ENCODE peak calls at places on chromosomes 12 and 14, in nine cellular contexts. M, G, U, O, Q, W, L, I and K are unnamed samples.

GRCh38 chr12:92003701-92004100 is 141.9 kb downstream of the BTG1 start:
- DNase-seq in M (no peak), G (no peak), U (no peak), O (no peak), Q (no peak), W (no peak), L (no peak), I (no peak), K (no peak)

GRCh38 chr14:59358105-59358504 is 107.1 kb downstream of the GPR135 start:
- DNase-seq in M (peak; percentile 98), G (peak; percentile 65), U (no peak), O (no peak), Q (no peak), W (no peak), L (no peak), I (peak; percentile 78), K (no peak)

GRCh38 chr12:120905856-120906384 is 1.8 kb upstream of the SPPL3 start:
- DNase-seq in M (no peak), G (no peak), U (no peak), O (no peak), Q (no peak), W (no peak), L (no peak), I (no peak), K (no peak)

GRCh38 chr14:95044463-95045254 is 112.7 kb downstream of the DICER1 start:
- DNase-seq in M (no peak), G (no peak), U (peak; percentile 10), O (no peak), Q (no peak), W (no peak), L (no peak), I (peak; percentile 37), K (no peak)

GRCh38 chr12:73341559-73342247 is 1069.5 kb downstream of the TRHDE start:
- DNase-seq in M (no peak), G (no peak), U (no peak), O (no peak), Q (no peak), W (no peak), L (no peak), I (no peak), K (no peak)

GRCh38 chr14:103503296-103503695 is 19.3 kb downstream of the CKB start:
- DNase-seq in M (no peak), G (no peak), U (peak; percentile 34), O (peak; percentile 10), Q (no peak), W (no peak), L (no peak), I (peak; percentile 52), K (no peak)

GRCh38 chr14:95515523-95516517 is 630 bp downstream of the SYNE3 start:
- DNase-seq in M (no peak), G (no peak), U (peak; percentile 91), O (peak; percentile 92), Q (peak; percentile 55), W (peak; percentile 54), L (peak; percentile 73), I (peak; percentile 90), K (peak; percentile 61)

GRCh38 chr14:55274144-55274543 is 2.9 kb downstream of the FBXO34 start:
- DNase-seq in M (no peak), G (no peak), U (no peak), O (no peak), Q (no peak), W (no peak), L (no peak), I (no peak), K (no peak)

GRCh38 chr12:56387152-56387551 is 24.5 kb upstream of the APOF start:
- DNase-seq in M (no peak), G (no peak), U (no peak), O (no peak), Q (no peak), W (no peak), L (peak; percentile 16), I (peak; percentile 34), K (no peak)

DNA sequence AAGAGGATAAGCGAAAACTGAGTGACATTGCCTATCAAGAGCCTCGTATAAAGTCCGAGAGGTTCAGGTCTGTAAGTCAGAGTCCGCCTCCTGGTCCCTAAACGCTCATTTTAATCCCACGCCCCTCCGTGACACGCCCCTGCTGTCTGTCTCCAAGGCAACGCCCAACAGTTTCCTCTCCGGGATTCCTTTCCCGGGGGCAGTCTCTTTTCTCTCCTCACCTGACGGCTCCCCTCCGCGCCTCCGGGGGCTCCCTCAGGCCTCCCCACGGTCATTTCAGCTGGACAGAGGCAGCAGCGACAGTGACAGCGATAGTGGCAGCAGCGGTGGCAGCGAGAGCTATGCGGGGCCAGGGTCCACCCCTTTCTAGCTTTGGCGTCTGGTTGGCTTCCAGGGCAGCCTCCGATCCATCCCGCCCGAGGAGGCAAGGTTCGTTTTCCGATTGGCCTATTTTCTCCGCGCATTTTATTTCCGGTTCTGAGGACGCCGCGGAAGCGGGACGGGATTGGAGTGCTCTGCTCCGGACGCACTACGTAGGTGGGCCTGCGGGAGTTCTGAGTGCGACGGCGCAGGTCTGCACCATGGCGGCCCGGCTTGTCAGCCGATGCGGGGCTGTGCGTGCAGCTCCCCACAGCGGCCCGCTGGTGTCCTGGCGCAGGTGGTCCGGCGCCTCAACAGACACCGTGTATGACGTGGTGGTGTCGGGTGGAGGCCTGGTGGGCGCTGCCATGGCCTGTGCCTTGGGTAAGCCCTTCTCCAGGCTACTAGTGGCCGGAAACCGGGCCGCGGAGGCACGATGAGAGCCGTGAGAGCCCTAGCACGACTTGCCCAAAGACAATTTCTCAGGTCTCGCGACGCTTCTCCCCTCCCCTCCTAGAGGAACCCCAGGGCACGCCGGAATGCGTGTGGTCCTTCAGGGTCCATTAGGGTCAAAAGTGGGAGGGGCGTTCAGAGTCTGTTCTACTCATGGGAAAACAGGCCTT is at the start of the genes COQ6 and FAM161B:
- DNase-seq in M (peak; percentile 95), G (peak; percentile 81), U (peak; percentile 97), O (peak; percentile 89), Q (peak; percentile 81), W (peak; percentile 97), L (peak; percentile 84), I (peak; percentile 97), K (peak; percentile 82)
- TF ChIP-seq CTCF in M (no peak), G (no peak), U (no peak), O (peak; percentile 21), Q (peak; percentile 32), W (no peak), L (no peak), I (no peak), K (no peak)

GRCh38 chr14:24390696-24391468 is 7.9 kb upstream of the NYNRIN start:
- DNase-seq in M (no peak), G (no peak), U (no peak), O (no peak), Q (no peak), W (no peak), L (no peak), I (no peak), K (no peak)

GRCh38 chr14:24389266-24389855 is 9.4 kb upstream of the NYNRIN start:
- DNase-seq in M (no peak), G (no peak), U (no peak), O (no peak), Q (no peak), W (no peak), L (no peak), I (no peak), K (no peak)

GRCh38 chr14:24395609-24396580 is 2.9 kb upstream of the NYNRIN start:
- DNase-seq in M (no peak), G (no peak), U (no peak), O (no peak), Q (no peak), W (no peak), L (no peak), I (no peak), K (no peak)

GRCh38 chr14:24394275-24394674 is 4.5 kb upstream of the NYNRIN start:
- DNase-seq in M (no peak), G (no peak), U (no peak), O (no peak), Q (no peak), W (no peak), L (no peak), I (no peak), K (no peak)

GRCh38 chr14:24392327-24393098 is 6.3 kb upstream of the NYNRIN start:
- DNase-seq in M (peak; percentile 90), G (no peak), U (no peak), O (no peak), Q (no peak), W (no peak), L (no peak), I (no peak), K (no peak)
- TF ChIP-seq CTCF in M (peak; percentile 51), G (no peak), U (no peak), O (no peak), Q (no peak), W (no peak), L (no peak), I (no peak), K (no peak)

GRCh38 chr14:51368721-51369163 is 128.7 kb downstream of the TMX1 start:
- DNase-seq in M (no peak), G (peak; percentile 87), U (no peak), O (no peak), Q (no peak), W (no peak), L (no peak), I (no peak), K (no peak)
- TF ChIP-seq CTCF in M (no peak), G (no peak), U (no peak), O (no peak), Q (no peak), W (no peak), L (no peak), I (no peak), K (no peak)

DNA sequence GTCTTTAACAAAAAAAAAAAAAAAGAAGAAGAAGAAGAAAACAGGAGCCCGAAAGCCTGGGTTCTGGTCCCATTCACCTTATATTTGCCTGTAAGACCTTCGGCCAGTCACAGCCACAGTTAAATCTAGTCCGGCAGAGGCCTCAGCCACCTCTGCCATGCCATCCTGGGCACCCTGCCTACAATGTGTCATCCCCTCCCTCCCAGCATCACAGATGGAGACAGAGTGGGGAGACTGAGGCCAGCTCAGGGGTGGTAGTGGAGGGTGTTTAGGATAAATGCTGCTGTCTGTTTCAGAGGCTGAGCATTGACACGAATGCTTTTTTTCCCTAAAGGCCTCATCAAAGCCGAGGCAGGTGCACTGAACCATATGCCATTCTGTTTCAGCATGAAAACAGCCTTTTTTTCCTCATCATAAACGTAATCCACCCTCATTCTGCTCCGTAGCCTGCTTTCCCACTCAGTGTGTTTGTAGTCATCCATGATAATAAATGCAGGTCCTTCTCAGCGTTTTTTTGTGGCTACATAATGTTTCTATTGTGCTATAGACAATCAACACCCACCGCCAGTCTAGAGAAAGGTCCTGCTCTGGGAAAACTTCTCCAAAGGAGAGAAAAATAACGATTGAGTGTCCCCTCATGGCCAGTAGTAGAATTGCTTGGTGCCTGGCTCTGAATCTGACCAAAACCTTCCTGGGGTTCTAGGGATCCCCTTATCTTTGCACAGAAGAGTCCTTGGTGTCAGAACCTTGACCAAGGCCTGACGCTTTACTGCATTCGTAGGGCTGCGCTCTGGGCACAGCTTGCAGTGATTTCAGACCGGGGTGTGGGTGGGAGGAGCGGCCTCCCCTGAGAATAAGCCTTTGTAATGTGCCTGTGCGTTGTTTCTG is 41.1 kb upstream of the TSPAN9 start:
- DNase-seq in M (no peak), G (no peak), U (no peak), O (no peak), Q (no peak), W (peak; percentile 16), L (no peak), I (no peak), K (no peak)
- TF ChIP-seq CTCF in M (peak; percentile 53), G (peak; percentile 21), U (no peak), O (no peak), Q (peak; percentile 64), W (peak; percentile 57), L (peak; percentile 44), I (no peak), K (peak; percentile 31)